ENCODE peak calls at places on chromosomes 16 and 17, in nine cellular contexts. U, G, B, J, T, C, I, Y and E are unnamed samples.

GRCh38 chr17:41959336-41960095 is 7.1 kb upstream of the CNP start:
- DNase-seq in Y (peak; percentile 66), U (no peak), J (no peak), C (peak; percentile 27), T (no peak), G (no peak), B (no peak), I (no peak), E (peak; percentile 59)

GRCh38 chr17:35046245-35046644 is 17.3 kb downstream of the RFFL start:
- DNase-seq in U (no peak), J (no peak), T (no peak), Y (no peak), B (no peak), I (no peak), C (no peak), G (no peak), E (no peak)

GRCh38 chr16:84648595-84649510 is 542 bp downstream of the KLHL36 start:
- DNase-seq in I (no peak), U (no peak), J (peak; percentile 21), C (no peak), T (peak; percentile 48), Y (no peak), B (peak; percentile 69), G (peak; percentile 74), E (peak; percentile 94)

GRCh38 chr17:56681561-56682266 is 88.2 kb downstream of the NOG start:
- DNase-seq in U (no peak), G (no peak), B (no peak), Y (peak; percentile 98), T (no peak), J (no peak), I (no peak), C (peak; percentile 53), E (no peak)

GRCh38 chr17:15263206-15263579 is 1.9 kb downstream of the PMP22 start:
- DNase-seq in T (peak; percentile 12), J (peak; percentile 90), I (peak; percentile 15), Y (peak; percentile 73), B (peak; percentile 79), U (no peak), C (no peak), G (no peak), E (peak; percentile 86)

GRCh38 chr17:27282054-27282501 is 11.8 kb upstream of the WSB1 start:
- DNase-seq in T (no peak), I (no peak), U (no peak), Y (peak; percentile 50), J (peak; percentile 48), G (no peak), B (no peak), C (no peak), E (no peak)

GRCh38 chr17:65814418-65814817 is 253.0 kb upstream of the AXIN2 start:
- DNase-seq in B (no peak), J (no peak), G (no peak), I (no peak), U (no peak), C (no peak), Y (no peak), T (no peak), E (no peak)

GRCh38 chr16:83887564-83887963 is 11.4 kb upstream of the MLYCD start:
- DNase-seq in I (no peak), B (no peak), J (no peak), C (no peak), U (no peak), Y (no peak), G (no peak), T (no peak), E (no peak)

DNA sequence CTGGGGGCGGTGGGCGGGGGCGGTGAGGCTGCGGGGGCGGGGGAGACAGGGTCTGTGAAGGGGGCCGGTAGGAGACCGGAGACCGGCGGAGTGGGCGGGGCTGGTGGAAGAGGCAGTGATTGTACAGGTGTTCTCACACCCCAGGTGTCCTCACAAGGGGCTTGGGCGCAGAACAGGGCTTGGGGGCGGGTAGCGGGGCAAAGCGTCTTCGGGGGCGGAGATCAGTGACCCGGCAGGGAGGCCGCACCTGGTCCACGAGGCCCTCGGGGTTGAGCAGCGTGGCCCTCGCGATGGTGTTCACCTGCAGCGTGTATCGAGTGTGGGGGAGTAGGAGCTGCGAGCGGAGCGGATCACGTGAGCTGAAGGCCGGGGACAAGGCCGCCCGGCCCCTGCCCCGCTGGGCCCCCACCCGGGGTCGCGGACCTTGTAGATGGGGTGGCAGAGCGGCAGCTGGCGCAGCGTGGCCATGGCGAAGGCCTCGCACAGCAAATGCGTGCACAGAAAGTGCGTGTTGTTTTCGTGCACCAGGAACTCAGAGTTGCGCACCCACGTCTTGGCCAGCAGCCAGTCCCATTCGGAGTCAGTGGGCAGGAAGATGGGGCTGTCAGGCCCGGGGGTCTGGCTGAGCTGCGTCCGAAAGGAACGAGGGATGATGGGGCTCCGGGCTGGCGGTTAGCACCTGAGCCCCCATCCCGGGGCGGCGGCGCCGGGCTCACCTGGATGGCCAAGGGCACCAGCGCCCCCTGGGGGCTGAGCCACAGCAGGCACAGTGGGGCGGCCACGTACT is 8.5 kb downstream of the ALOXE3 start:
- DNase-seq in U (no peak), I (no peak), B (peak; percentile 48), J (peak; percentile 16), G (no peak), T (peak; percentile 65), Y (no peak), C (no peak), E (peak; percentile 79)
- H3K27me3 ChIP-seq in U (peaks cover 47% of the 10 kb centered on the region), I (peaks cover 5% of the 10 kb centered on the region), B (no peaks in the 10 kb centered on the region), J (no peaks in the 10 kb centered on the region), G (no peaks in the 10 kb centered on the region), T (no peaks in the 10 kb centered on the region), Y (peaks cover 68% of the 10 kb centered on the region), C (no peaks in the 10 kb centered on the region), E (no peaks in the 10 kb centered on the region)

GRCh38 chr17:63833741-63834373 is 6.4 kb upstream of the FTSJ3 start:
- DNase-seq in Y (no peak), J (no peak), I (no peak), C (no peak), G (no peak), T (no peak), B (no peak), U (no peak), E (no peak)
- TF ChIP-seq POLR2A in Y (no peak), J (no peak), I (no peak), C (no peak), G (no peak), T (no peak), B (no peak), U (no peak), E (no peak)

DNA sequence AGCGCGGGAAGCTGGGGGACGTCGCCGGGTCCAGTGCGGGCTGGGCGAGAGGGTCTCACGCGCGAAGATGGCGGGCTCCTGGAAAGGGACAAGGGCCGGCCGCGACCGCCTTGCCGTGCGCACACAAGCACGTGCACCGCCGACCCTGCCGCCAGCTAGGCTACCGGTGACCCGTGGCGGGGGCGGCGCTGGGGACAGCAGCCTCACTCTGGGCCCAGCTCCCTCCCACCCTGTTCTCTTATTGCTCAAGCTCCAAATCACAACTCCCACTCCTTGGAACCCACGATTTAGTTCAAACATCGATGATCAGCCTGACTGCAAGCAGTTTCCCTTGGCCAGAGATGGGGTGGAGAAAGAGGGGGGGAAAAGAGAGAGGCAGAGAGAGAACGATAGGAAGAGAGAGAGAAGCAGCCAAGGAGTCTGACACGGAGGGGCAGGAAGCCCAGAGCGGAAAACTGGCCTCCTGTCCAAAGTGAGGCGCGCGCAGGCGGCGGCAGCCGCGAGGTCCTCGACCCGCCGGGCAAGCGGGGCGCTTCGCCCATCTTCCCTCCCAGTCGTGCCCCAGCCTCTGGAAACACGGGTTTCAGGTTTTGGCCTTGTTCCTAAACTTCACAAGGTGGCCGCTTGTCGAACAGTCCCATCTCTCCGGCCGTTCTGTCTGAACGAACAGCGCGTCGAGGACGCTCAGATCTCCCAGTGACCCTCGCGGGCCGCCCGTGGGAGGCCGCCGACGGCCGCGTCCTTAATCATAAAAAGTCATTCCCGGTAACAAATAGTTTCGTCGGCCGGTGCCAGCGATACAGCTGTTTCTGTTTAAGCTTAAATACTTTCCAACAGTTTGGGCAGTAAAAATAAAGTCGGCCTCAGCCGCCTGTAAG is 1.7 kb upstream of the CBX8 start:
- DNase-seq in B (no peak), T (no peak), G (no peak), J (no peak), U (no peak), I (no peak), Y (no peak), C (no peak), E (peak; percentile 39)
- H3K27me3 ChIP-seq in B (peaks cover 30% of the 10 kb centered on the region), T (peaks cover 49% of the 10 kb centered on the region), G (peaks cover 17% of the 10 kb centered on the region), J (peaks cover 14% of the 10 kb centered on the region), U (peaks cover 92% of the 10 kb centered on the region), I (peaks cover 59% of the 10 kb centered on the region), Y (peaks cover 59% of the 10 kb centered on the region), C (no peaks in the 10 kb centered on the region), E (peaks cover 59% of the 10 kb centered on the region)

DNA sequence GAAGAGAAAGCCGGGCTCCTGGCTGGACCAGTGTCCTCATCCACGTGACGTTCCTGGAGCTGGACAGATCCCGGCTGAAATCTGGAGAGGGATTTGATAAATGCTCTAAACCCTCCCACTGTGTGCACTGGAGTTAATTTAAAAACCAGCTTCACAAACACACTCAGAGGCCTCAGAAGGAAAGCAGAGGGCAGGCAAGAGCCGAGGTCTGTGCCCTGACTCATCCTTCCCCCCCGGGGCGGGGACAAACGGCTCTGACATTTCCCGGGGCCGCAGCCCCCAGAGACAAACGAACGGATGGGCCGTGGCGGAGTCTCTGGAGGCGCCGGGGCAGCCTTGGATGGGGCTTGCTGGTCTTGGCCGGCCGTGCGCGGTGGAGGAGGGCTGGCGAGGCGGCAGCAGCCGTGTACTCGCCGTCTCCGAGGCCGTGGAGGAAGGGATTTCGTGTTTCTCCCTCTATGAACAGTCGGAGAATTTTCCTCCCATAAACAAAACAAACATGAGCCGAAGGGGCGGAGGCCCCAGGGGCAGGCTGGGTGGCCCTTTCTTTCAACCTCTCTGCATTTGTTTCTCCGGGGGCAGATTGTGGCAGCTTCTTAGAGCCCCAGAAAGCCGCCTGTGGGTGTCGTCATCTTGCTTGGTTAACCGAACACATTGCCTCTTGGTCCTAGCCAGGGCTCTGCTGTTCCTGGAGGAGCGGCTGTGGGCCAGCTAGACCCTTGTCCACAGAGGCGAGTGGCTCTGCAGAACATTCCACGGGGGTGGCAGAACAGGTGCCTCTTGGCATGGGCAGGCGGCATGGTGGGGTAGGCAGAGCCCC is 94.3 kb downstream of the NTN1 start:
- DNase-seq in U (peak; percentile 41), T (peak; percentile 26), G (peak; percentile 68), I (no peak), B (peak; percentile 45), C (no peak), Y (peak; percentile 6), J (peak; percentile 65), E (no peak)
- TF ChIP-seq POLR2A in U (no peak), T (no peak), G (no peak), I (no peak), B (no peak), C (no peak), Y (no peak), J (no peak), E (no peak)

DNA sequence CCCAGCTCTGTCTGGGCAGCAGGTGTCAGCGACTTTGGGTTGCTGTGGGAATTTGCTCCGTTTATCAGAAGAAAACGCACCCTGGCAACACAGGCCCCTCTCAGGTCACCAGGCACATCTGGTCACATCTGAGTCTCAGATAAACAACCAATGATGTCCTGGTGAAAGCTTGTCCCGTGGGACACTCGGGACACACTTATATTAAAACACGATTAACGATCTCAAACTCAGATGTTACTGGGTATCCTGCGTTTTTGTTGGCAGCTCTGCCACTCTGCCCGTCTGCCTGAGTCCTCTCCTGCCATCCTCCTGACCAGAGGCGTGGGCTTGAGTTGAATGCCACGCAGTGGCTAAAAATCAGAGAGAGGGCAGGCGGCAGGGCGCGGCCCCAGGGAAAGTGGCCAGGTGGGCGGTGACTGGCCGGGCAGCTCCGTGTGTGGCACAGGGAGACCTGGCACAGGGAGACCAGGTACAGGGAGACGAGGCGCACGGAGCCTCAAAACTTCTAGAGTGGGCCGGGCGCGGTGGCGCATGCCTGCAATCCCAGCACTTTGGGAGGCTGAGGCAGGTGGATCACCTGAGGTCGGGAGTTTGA is 2.1 kb downstream of the SECTM1 start:
- DNase-seq in B (no peak), Y (no peak), C (no peak), T (no peak), J (no peak), I (no peak), U (no peak), G (no peak), E (no peak)
- H3K27me3 ChIP-seq in B (no peaks in the 10 kb centered on the region), Y (peaks cover 10% of the 10 kb centered on the region), C (no peaks in the 10 kb centered on the region), T (no peaks in the 10 kb centered on the region), J (no peaks in the 10 kb centered on the region), I (no peaks in the 10 kb centered on the region), U (peaks cover 52% of the 10 kb centered on the region), G (no peaks in the 10 kb centered on the region), E (no peaks in the 10 kb centered on the region)